ENCODE peak calls at places on chromosomes 13 and 19, in five cellular contexts. B is neural progenitor cell, X is kidney tubule cell, I is astrocyte, D is Right ventricle myocardium superior. R is an unnamed sample.

GRCh38 chr19:1270168-1270853 is 1.2 kb downstream of the CIRBP start:
- DNase-seq in B (no peak), X (no peak), I (no peak), D (no peak), R (peak; percentile 29)

GRCh38 chr19:45130888-45131615 is 29.7 kb downstream of the NKPD1 start:
- DNase-seq in B (peak; percentile 43), X (peak; percentile 66), I (no peak), D (no peak), R (peak; percentile 36)

GRCh38 chr13:23956106-23956505 is 58.8 kb upstream of the C1QTNF9B start:
- DNase-seq in B (no peak), X (peak; percentile 90), I (peak; percentile 81), D (no peak), R (peak; percentile 96)

GRCh38 chr19:4910594-4911273 is 1.4 kb downstream of the UHRF1 start:
- DNase-seq in B (peak; percentile 41), X (peak; percentile 69), I (peak; percentile 76), D (no peak), R (peak; percentile 17)

GRCh38 chr13:24995225-24995804 is 100.6 kb upstream of the PABPC3 start:
- DNase-seq in B (peak; percentile 89), X (peak; percentile 82), I (peak; percentile 55), D (no peak), R (peak; percentile 84)

GRCh38 chr19:980133-980998 is 3.8 kb upstream of the WDR18 start:
- DNase-seq in B (peak; percentile 93), X (peak; percentile 62), I (no peak), D (no peak), R (peak; percentile 35)

GRCh38 chr13:80030491-80030890 is 310.4 kb downstream of the SPRY2 start:
- DNase-seq in B (peak; percentile 16), X (peak; percentile 57), I (no peak), D (peak; percentile 44), R (peak; percentile 67)

GRCh38 chr13:108985166-108985565 is 355.8 kb downstream of the MYO16 start:
- DNase-seq in B (no peak), X (no peak), I (peak; percentile 46), D (no peak), R (no peak)

GRCh38 chr19:17777840-17778620 is 16.9 kb upstream of the B3GNT3 start:
- DNase-seq in B (peak; percentile 84), X (peak; percentile 73), I (no peak), D (peak; percentile 78), R (peak; percentile 47)

GRCh38 chr13:114228176-114228575 is 6.5 kb upstream of the CDC16 start:
- DNase-seq in B (no peak), X (no peak), I (no peak), D (no peak), R (no peak)

GRCh38 chr13:27924529-27925141 is 4.8 kb downstream of the PDX1 start:
- DNase-seq in B (peak; percentile 42), X (no peak), I (no peak), D (no peak), R (no peak)

GRCh38 chr13:91667486-91667885 is 269.1 kb downstream of the GPC5 start:
- DNase-seq in B (no peak), X (no peak), I (no peak), D (no peak), R (no peak)

GRCh38 chr13:114161644-114162532 is 17.2 kb upstream of the CFAP97D2 start:
- DNase-seq in B (no peak), X (peak; percentile 17), I (peak; percentile 25), D (peak; percentile 78), R (no peak)

GRCh38 chr19:46745521-46746280 is at the start of gene FKRP:
- DNase-seq in B (peak; percentile 69), X (no peak), I (no peak), D (peak; percentile 58), R (no peak)

GRCh38 chr13:78121459-78122348 is 203.1 kb upstream of the EDNRB start:
- DNase-seq in B (peak; percentile 65), X (peak; percentile 72), I (peak; percentile 26), D (peak; percentile 43), R (peak; percentile 64)

GRCh38 chr19:6421075-6422014 is 3.3 kb downstream of the KHSRP start:
- DNase-seq in B (no peak), X (no peak), I (no peak), D (no peak), R (no peak)

GRCh38 chr13:99269627-99270252 is 11.6 kb upstream of the GPR18 start:
- DNase-seq in B (peak; percentile 34), X (peak; percentile 55), I (peak; percentile 41), D (no peak), R (peak; percentile 73)

GRCh38 chr19:40813182-40813581 is 14.2 kb downstream of the EGLN2 start:
- DNase-seq in B (no peak), X (no peak), I (no peak), D (peak; percentile 61), R (no peak)

GRCh38 chr13:44219808-44220544 is 153.6 kb upstream of the SERP2 start:
- DNase-seq in B (no peak), X (peak; percentile 26), I (peak; percentile 92), D (no peak), R (no peak)

GRCh38 chr19:8259142-8259921 is 48.8 kb downstream of the CD320 start:
- DNase-seq in B (no peak), X (no peak), I (no peak), D (no peak), R (no peak)

GRCh38 chr13:46507978-46508377 is 45.0 kb upstream of the LRCH1 start:
- DNase-seq in B (no peak), X (no peak), I (peak; percentile 16), D (no peak), R (peak; percentile 46)

GRCh38 chr19:41870401-41870873 is 6.6 kb upstream of the CD79A start:
- DNase-seq in B (no peak), X (peak; percentile 70), I (peak; percentile 70), D (peak; percentile 35), R (peak; percentile 46)

GRCh38 chr19:17441241-17442135 is 7.0 kb downstream of the TMEM221 start:
- DNase-seq in B (peak; percentile 56), X (peak; percentile 47), I (peak; percentile 68), D (no peak), R (peak; percentile 69)

GRCh38 chr13:21557995-21558394 is 46.0 kb downstream of the MICU2 start:
- DNase-seq in B (peak; percentile 59), X (no peak), I (no peak), D (no peak), R (no peak)

GRCh38 chr19:15640294-15640903 is at the start of gene CYP4F3:
- DNase-seq in B (no peak), X (peak; percentile 85), I (no peak), D (peak; percentile 87), R (peak; percentile 42)

GRCh38 chr13:64871742-64872141 is 2358.4 kb downstream of the PCDH9 start:
- DNase-seq in B (no peak), X (no peak), I (no peak), D (no peak), R (no peak)

GRCh38 chr19:43609872-43610271 is 2.0 kb upstream of the SRRM5 start:
- DNase-seq in B (no peak), X (no peak), I (no peak), D (no peak), R (no peak)

GRCh38 chr13:109678459-109678858 is 107.9 kb downstream of the IRS2 start:
- DNase-seq in B (no peak), X (no peak), I (no peak), D (no peak), R (no peak)

GRCh38 chr13:62920181-62920580 is 1504.5 kb upstream of the PCDH20 start:
- DNase-seq in B (no peak), X (no peak), I (no peak), D (no peak), R (no peak)

GRCh38 chr13:81781471-81781870 is 1440.5 kb upstream of the SPRY2 start:
- DNase-seq in B (no peak), X (no peak), I (no peak), D (no peak), R (no peak)

GRCh38 chr13:106599875-106600797 is 32.2 kb upstream of the ARGLU1 start:
- DNase-seq in B (no peak), X (peak; percentile 55), I (peak; percentile 82), D (no peak), R (peak; percentile 89)

GRCh38 chr13:39415403-39415802 is 187.6 kb downstream of the LHFPL6 start:
- DNase-seq in B (peak; percentile 54), X (peak; percentile 47), I (no peak), D (peak; percentile 78), R (peak; percentile 50)

GRCh38 chr19:45179063-45179847 is 671 bp downstream of the BLOC1S3 start:
- DNase-seq in B (peak; percentile 61), X (peak; percentile 44), I (peak; percentile 6), D (peak; percentile 61), R (no peak)

GRCh38 chr13:113393572-113394503 is 29.9 kb upstream of the GRTP1 start:
- DNase-seq in B (peak; percentile 94), X (peak; percentile 83), I (peak; percentile 20), D (peak; percentile 92), R (peak; percentile 13)

GRCh38 chr13:25468330-25469178 is 96.8 kb downstream of the ATP8A2 start:
- DNase-seq in B (peak; percentile 84), X (peak; percentile 49), I (peak; percentile 20), D (no peak), R (no peak)

GRCh38 chr19:4536798-4537197 is 1.8 kb upstream of the PLIN5 start:
- DNase-seq in B (no peak), X (no peak), I (no peak), D (no peak), R (no peak)

GRCh38 chr19:17095141-17095919 is 19.8 kb downstream of the MYO9B start:
- DNase-seq in B (no peak), X (no peak), I (peak; percentile 37), D (peak; percentile 66), R (no peak)